ENCODE peak calls at places on chromosomes 11 and 22, in nine cellular contexts. One of them, this sample, is unnamed.

GRCh38 chr11:13440100-13440855 is 22.7 kb downstream of the BTBD10 start:
- DNase-seq in mammary epithelial cell: peak; percentile 93
- DNase-seq in H1: no peak
- DNase-seq in neural progenitor cell: no peak
- DNase-seq in endothelial cell of umbilical vein: peak; percentile 96
- DNase-seq in HCT116: peak; percentile 3
- DNase-seq in kidney: no peak
- DNase-seq in endodermal cell: peak; percentile 54
- DNase-seq in IMR-90: peak; percentile 97
- DNase-seq in this sample: peak; percentile 39

GRCh38 chr11:14924291-14924690 is 32.3 kb upstream of the CYP2R1 start:
- DNase-seq in endodermal cell: no peak
- DNase-seq in HCT116: no peak
- DNase-seq in neural progenitor cell: no peak
- DNase-seq in mammary epithelial cell: no peak
- DNase-seq in endothelial cell of umbilical vein: no peak
- DNase-seq in IMR-90: no peak
- DNase-seq in kidney: no peak
- DNase-seq in H1: no peak
- DNase-seq in this sample: no peak

GRCh38 chr11:120659076-120659475 is 147.5 kb downstream of the GRIK4 start:
- DNase-seq in mammary epithelial cell: no peak
- DNase-seq in endodermal cell: no peak
- DNase-seq in H1: no peak
- DNase-seq in endothelial cell of umbilical vein: no peak
- DNase-seq in HCT116: no peak
- DNase-seq in IMR-90: no peak
- DNase-seq in kidney: no peak
- DNase-seq in neural progenitor cell: no peak
- DNase-seq in this sample: no peak

GRCh38 chr22:40862013-40862412 is at the start of gene DNAJB7:
- DNase-seq in endodermal cell: no peak
- DNase-seq in IMR-90: no peak
- DNase-seq in kidney: no peak
- DNase-seq in neural progenitor cell: no peak
- DNase-seq in H1: no peak
- DNase-seq in endothelial cell of umbilical vein: no peak
- DNase-seq in mammary epithelial cell: no peak
- DNase-seq in HCT116: no peak
- DNase-seq in this sample: no peak

GRCh38 chr11:1877211-1878133 is 14.2 kb downstream of the PRR33 start:
- DNase-seq in endodermal cell: no peak
- DNase-seq in neural progenitor cell: no peak
- DNase-seq in kidney: peak; percentile 76
- DNase-seq in mammary epithelial cell: no peak
- DNase-seq in endothelial cell of umbilical vein: no peak
- DNase-seq in H1: no peak
- DNase-seq in IMR-90: no peak
- DNase-seq in HCT116: no peak
- DNase-seq in this sample: peak; percentile 45

GRCh38 chr11:1515082-1516060 is 28.8 kb upstream of the MOB2 start:
- DNase-seq in endodermal cell: peak; percentile 97
- DNase-seq in mammary epithelial cell: peak; percentile 30
- DNase-seq in neural progenitor cell: peak; percentile 87
- DNase-seq in endothelial cell of umbilical vein: peak; percentile 63
- DNase-seq in H1: peak; percentile 99
- DNase-seq in kidney: peak; percentile 91
- DNase-seq in IMR-90: peak; percentile 47
- DNase-seq in HCT116: peak; percentile 6
- DNase-seq in this sample: peak; percentile 80

GRCh38 chr22:46075764-46076531 is 74.4 kb upstream of the PPARA start:
- DNase-seq in H1: no peak
- DNase-seq in IMR-90: no peak
- DNase-seq in mammary epithelial cell: peak; percentile 40
- DNase-seq in endothelial cell of umbilical vein: no peak
- DNase-seq in HCT116: no peak
- DNase-seq in neural progenitor cell: no peak
- DNase-seq in endodermal cell: no peak
- DNase-seq in kidney: peak; percentile 70
- DNase-seq in this sample: no peak

GRCh38 chr11:82229346-82229745 is 504.3 kb downstream of the FAM181B start:
- DNase-seq in H1: no peak
- DNase-seq in mammary epithelial cell: peak; percentile 2
- DNase-seq in HCT116: no peak
- DNase-seq in endothelial cell of umbilical vein: no peak
- DNase-seq in endodermal cell: no peak
- DNase-seq in neural progenitor cell: peak; percentile 40
- DNase-seq in IMR-90: no peak
- DNase-seq in kidney: no peak
- DNase-seq in this sample: no peak

GRCh38 chr11:125416993-125417935 is 78.8 kb downstream of the FEZ1 start:
- DNase-seq in H1: no peak
- DNase-seq in neural progenitor cell: no peak
- DNase-seq in endodermal cell: no peak
- DNase-seq in IMR-90: no peak
- DNase-seq in endothelial cell of umbilical vein: no peak
- DNase-seq in kidney: peak; percentile 45
- DNase-seq in mammary epithelial cell: no peak
- DNase-seq in HCT116: no peak
- DNase-seq in this sample: no peak

GRCh38 chr22:41603873-41604332 is 14.3 kb upstream of the PMM1 start:
- DNase-seq in HCT116: no peak
- DNase-seq in mammary epithelial cell: no peak
- DNase-seq in kidney: peak; percentile 8
- DNase-seq in endothelial cell of umbilical vein: no peak
- DNase-seq in IMR-90: no peak
- DNase-seq in endodermal cell: no peak
- DNase-seq in neural progenitor cell: no peak
- DNase-seq in H1: no peak
- DNase-seq in this sample: no peak

GRCh38 chr11:107562647-107563208 is 2.8 kb downstream of the ALKBH8 start:
- DNase-seq in endodermal cell: no peak
- DNase-seq in neural progenitor cell: no peak
- DNase-seq in H1: no peak
- DNase-seq in endothelial cell of umbilical vein: peak; percentile 86
- DNase-seq in IMR-90: peak; percentile 91
- DNase-seq in HCT116: peak; percentile 93
- DNase-seq in kidney: no peak
- DNase-seq in mammary epithelial cell: peak; percentile 95
- DNase-seq in this sample: no peak

GRCh38 chr11:68331338-68331947 is 19.1 kb downstream of the LRP5 start:
- DNase-seq in kidney: no peak
- DNase-seq in HCT116: no peak
- DNase-seq in neural progenitor cell: no peak
- DNase-seq in IMR-90: no peak
- DNase-seq in H1: no peak
- DNase-seq in mammary epithelial cell: no peak
- DNase-seq in endothelial cell of umbilical vein: peak; percentile 76
- DNase-seq in endodermal cell: peak; percentile 62
- DNase-seq in this sample: peak; percentile 82

GRCh38 chr11:92657226-92657625 is 312.2 kb upstream of the MTNR1B start:
- DNase-seq in IMR-90: no peak
- DNase-seq in kidney: no peak
- DNase-seq in endodermal cell: no peak
- DNase-seq in endothelial cell of umbilical vein: no peak
- DNase-seq in mammary epithelial cell: no peak
- DNase-seq in neural progenitor cell: no peak
- DNase-seq in H1: no peak
- DNase-seq in HCT116: no peak
- DNase-seq in this sample: no peak

GRCh38 chr11:5928269-5928668 is 13.8 kb upstream of the OR56A3 start:
- DNase-seq in IMR-90: no peak
- DNase-seq in mammary epithelial cell: no peak
- DNase-seq in neural progenitor cell: no peak
- DNase-seq in HCT116: no peak
- DNase-seq in endothelial cell of umbilical vein: no peak
- DNase-seq in H1: no peak
- DNase-seq in endodermal cell: no peak
- DNase-seq in kidney: no peak
- DNase-seq in this sample: no peak

GRCh38 chr11:43789700-43790443 is 90.8 kb upstream of the ALKBH3 start:
- DNase-seq in neural progenitor cell: no peak
- DNase-seq in endodermal cell: no peak
- DNase-seq in IMR-90: peak; percentile 70
- DNase-seq in HCT116: peak; percentile 22
- DNase-seq in kidney: no peak
- DNase-seq in mammary epithelial cell: peak; percentile 74
- DNase-seq in endothelial cell of umbilical vein: peak; percentile 8
- DNase-seq in H1: no peak
- DNase-seq in this sample: no peak

GRCh38 chr11:102111787-102112653 is 1.8 kb downstream of the YAP1 start:
- DNase-seq in neural progenitor cell: peak; percentile 60
- DNase-seq in endothelial cell of umbilical vein: peak; percentile 93
- DNase-seq in mammary epithelial cell: peak; percentile 93
- DNase-seq in kidney: no peak
- DNase-seq in H1: no peak
- DNase-seq in IMR-90: peak; percentile 94
- DNase-seq in HCT116: peak; percentile 98
- DNase-seq in endodermal cell: no peak
- DNase-seq in this sample: peak; percentile 64

GRCh38 chr22:19979712-19980493 is 36.7 kb downstream of the ARVCF start:
- DNase-seq in mammary epithelial cell: no peak
- DNase-seq in kidney: peak; percentile 77
- DNase-seq in endodermal cell: no peak
- DNase-seq in neural progenitor cell: no peak
- DNase-seq in endothelial cell of umbilical vein: no peak
- DNase-seq in H1: no peak
- DNase-seq in HCT116: no peak
- DNase-seq in IMR-90: no peak
- DNase-seq in this sample: no peak

GRCh38 chr11:37657645-37658044 is 1059.6 kb upstream of the RAG2 start:
- DNase-seq in IMR-90: peak; percentile 25
- DNase-seq in endodermal cell: no peak
- DNase-seq in mammary epithelial cell: peak; percentile 29
- DNase-seq in H1: no peak
- DNase-seq in endothelial cell of umbilical vein: peak; percentile 45
- DNase-seq in neural progenitor cell: no peak
- DNase-seq in kidney: no peak
- DNase-seq in HCT116: no peak
- DNase-seq in this sample: no peak

GRCh38 chr11:45385844-45386243 is 99.7 kb upstream of the SYT13 start:
- DNase-seq in neural progenitor cell: no peak
- DNase-seq in HCT116: no peak
- DNase-seq in IMR-90: no peak
- DNase-seq in endodermal cell: no peak
- DNase-seq in mammary epithelial cell: no peak
- DNase-seq in kidney: no peak
- DNase-seq in endothelial cell of umbilical vein: no peak
- DNase-seq in H1: no peak
- DNase-seq in this sample: no peak

GRCh38 chr11:35617687-35618496 is at the start of gene FJX1:
- DNase-seq in neural progenitor cell: peak; percentile 96
- DNase-seq in endodermal cell: peak; percentile 92
- DNase-seq in HCT116: no peak
- DNase-seq in kidney: peak; percentile 86
- DNase-seq in endothelial cell of umbilical vein: peak; percentile 83
- DNase-seq in H1: peak; percentile 86
- DNase-seq in IMR-90: peak; percentile 95
- DNase-seq in mammary epithelial cell: peak; percentile 90
- DNase-seq in this sample: peak; percentile 21

GRCh38 chr11:32312865-32313403 is 122.4 kb downstream of the WT1 start:
- DNase-seq in IMR-90: peak; percentile 52
- DNase-seq in kidney: no peak
- DNase-seq in HCT116: peak; percentile 63
- DNase-seq in H1: peak; percentile 60
- DNase-seq in neural progenitor cell: peak; percentile 55
- DNase-seq in endodermal cell: peak; percentile 85
- DNase-seq in endothelial cell of umbilical vein: peak; percentile 51
- DNase-seq in mammary epithelial cell: peak; percentile 66
- DNase-seq in this sample: peak; percentile 18
- H3K9ac ChIP-seq in IMR-90: no peak overlapping the region
- H3K9ac ChIP-seq in kidney: no peak overlapping the region
- H3K9ac ChIP-seq in HCT116: no peak overlapping the region
- H3K9ac ChIP-seq in H1: no peak overlapping the region
- H3K9ac ChIP-seq in neural progenitor cell: no peak overlapping the region
- H3K9ac ChIP-seq in endodermal cell: no peak overlapping the region
- H3K9ac ChIP-seq in endothelial cell of umbilical vein: no peak overlapping the region
- H3K9ac ChIP-seq in mammary epithelial cell: no peak overlapping the region
- H3K9ac ChIP-seq in this sample: no peak overlapping the region

GRCh38 chr11:123559418-123559817 is 95.0 kb downstream of the SCN3B start:
- DNase-seq in mammary epithelial cell: no peak
- DNase-seq in endodermal cell: no peak
- DNase-seq in H1: no peak
- DNase-seq in endothelial cell of umbilical vein: no peak
- DNase-seq in kidney: no peak
- DNase-seq in neural progenitor cell: peak; percentile 15
- DNase-seq in HCT116: no peak
- DNase-seq in IMR-90: peak; percentile 36
- DNase-seq in this sample: no peak
- H3K4me3 ChIP-seq in mammary epithelial cell: no peak overlapping the region
- H3K4me3 ChIP-seq in endodermal cell: no peak overlapping the region
- H3K4me3 ChIP-seq in H1: no peak overlapping the region
- H3K4me3 ChIP-seq in endothelial cell of umbilical vein: no peak overlapping the region
- H3K4me3 ChIP-seq in kidney: peak overlapping the region; percentile 52
- H3K4me3 ChIP-seq in neural progenitor cell: no peak overlapping the region
- H3K4me3 ChIP-seq in HCT116: no peak overlapping the region
- H3K4me3 ChIP-seq in IMR-90: no peak overlapping the region
- H3K4me3 ChIP-seq in this sample: no peak overlapping the region

DNA sequence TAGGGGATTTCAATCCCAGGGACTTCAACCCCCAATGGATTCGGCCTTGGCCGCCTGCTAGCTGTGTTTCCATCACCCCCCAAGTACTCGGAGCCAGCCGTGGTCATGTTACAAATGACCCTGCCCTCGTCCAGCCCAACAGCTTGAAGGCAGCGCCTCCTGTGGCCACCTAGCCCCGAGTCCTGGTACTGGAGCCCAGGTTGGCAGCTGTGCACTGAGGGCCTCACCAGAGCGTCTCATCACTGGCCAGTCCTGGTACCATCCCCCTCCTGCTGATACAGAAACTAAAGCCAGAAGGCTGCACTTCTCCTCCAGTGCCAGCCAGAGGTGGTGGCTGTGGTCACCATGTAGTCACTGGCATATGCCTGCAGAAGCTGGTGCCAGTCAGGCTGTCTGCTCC is 44.9 kb upstream of the FADD start:
- DNase-seq in IMR-90: peak; percentile 19
- DNase-seq in mammary epithelial cell: no peak
- DNase-seq in H1: peak; percentile 80
- DNase-seq in endothelial cell of umbilical vein: no peak
- DNase-seq in HCT116: peak; percentile 13
- DNase-seq in endodermal cell: peak; percentile 91
- DNase-seq in kidney: no peak
- DNase-seq in neural progenitor cell: peak; percentile 83
- DNase-seq in this sample: no peak
- TF ChIP-seq CTCF in IMR-90: peak; percentile 45
- TF ChIP-seq CTCF in mammary epithelial cell: no peak
- TF ChIP-seq CTCF in H1: peak; percentile 88
- TF ChIP-seq CTCF in endothelial cell of umbilical vein: peak; percentile 32
- TF ChIP-seq CTCF in HCT116: peak; percentile 65
- TF ChIP-seq CTCF in endodermal cell: peak; percentile 85
- TF ChIP-seq CTCF in kidney: no peak
- TF ChIP-seq CTCF in neural progenitor cell: peak; percentile 69
- TF ChIP-seq CTCF in this sample: no peak

DNA sequence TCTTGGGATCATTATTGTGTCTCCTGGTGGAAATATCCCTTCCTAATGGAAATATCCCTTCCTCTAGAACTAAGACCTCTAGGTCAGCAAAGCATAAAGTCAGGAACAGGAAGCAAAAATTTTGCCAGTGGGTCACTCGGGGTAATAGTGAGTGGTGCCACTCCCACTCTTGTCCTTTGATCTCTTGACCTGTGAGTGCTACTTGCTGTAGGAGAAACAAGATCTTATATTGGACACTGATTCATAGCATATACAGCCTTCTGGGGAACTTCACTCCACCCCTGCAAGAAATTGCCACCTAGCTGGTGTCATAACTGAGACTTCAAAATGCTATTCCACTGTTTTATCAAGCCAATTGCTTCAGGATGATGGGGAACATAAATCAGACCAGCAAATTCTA is 44.7 kb upstream of the TMEM45B start:
- DNase-seq in endothelial cell of umbilical vein: no peak
- DNase-seq in HCT116: no peak
- DNase-seq in kidney: no peak
- DNase-seq in H1: no peak
- DNase-seq in IMR-90: no peak
- DNase-seq in endodermal cell: no peak
- DNase-seq in mammary epithelial cell: no peak
- DNase-seq in neural progenitor cell: no peak
- DNase-seq in this sample: no peak
- H3K9ac ChIP-seq in endothelial cell of umbilical vein: no peak overlapping the region
- H3K9ac ChIP-seq in HCT116: no peak overlapping the region
- H3K9ac ChIP-seq in kidney: no peak overlapping the region
- H3K9ac ChIP-seq in H1: no peak overlapping the region
- H3K9ac ChIP-seq in IMR-90: no peak overlapping the region
- H3K9ac ChIP-seq in endodermal cell: no peak overlapping the region
- H3K9ac ChIP-seq in mammary epithelial cell: no peak overlapping the region
- H3K9ac ChIP-seq in neural progenitor cell: no peak overlapping the region
- H3K9ac ChIP-seq in this sample: no peak overlapping the region

This sample was measured in colonic mucosa.